ENCODE peak calls at places on chromosomes 4 and X, in four cellular contexts. G is cardiac muscle cell, D is endothelial cell, R is GM12878. Y is an unnamed sample.
A peak's percentile ranks its signal among the peaks of the same experiment; 100 is the strongest.

GRCh38 chrX:27808226-27808625 is 436 bp downstream of the MAGEB10 start:
- DNase-seq in G (no peak), D (no peak), R (no peak), Y (no peak)

GRCh38 chr4:83054928-83055327 is 19.9 kb downstream of the COPS4 start:
- DNase-seq in G (no peak), D (no peak), R (no peak), Y (no peak)

GRCh38 chrX:152588206-152588605 is 49.5 kb upstream of the GABRQ start:
- DNase-seq in G (no peak), D (no peak), R (no peak), Y (no peak)

GRCh38 chr4:91936301-91936700 is 367.5 kb upstream of the GRID2 start:
- DNase-seq in G (peak; percentile 35), D (no peak), R (no peak), Y (no peak)

GRCh38 chr4:89000844-89001360 is 56.1 kb downstream of the FAM13A start:
- DNase-seq in G (no peak), D (no peak), R (no peak), Y (no peak)

GRCh38 chr4:40763228-40763716 is 13.5 kb downstream of the NSUN7 start:
- DNase-seq in G (no peak), D (no peak), R (peak; percentile 88), Y (no peak)

GRCh38 chrX:17656556-17656955 is 80.7 kb upstream of the SCML1 start:
- DNase-seq in G (no peak), D (no peak), R (no peak), Y (no peak)

GRCh38 chr4:127622923-127623754 is 9.6 kb upstream of the INTU start:
- DNase-seq in G (peak; percentile 54), D (peak; percentile 69), R (no peak), Y (peak; percentile 86)

GRCh38 chrX:19846995-19847790 is 40.2 kb downstream of the SH3KBP1 start:
- DNase-seq in G (no peak), D (no peak), R (no peak), Y (no peak)

GRCh38 chr4:153643406-153644016 is 40.6 kb upstream of the TLR2 start:
- DNase-seq in G (peak; percentile 34), D (no peak), R (peak; percentile 50), Y (no peak)